ENCODE peak calls at places on chromosomes 3 and 15, in nine cellular contexts. One of them, this sample, is unnamed.

GRCh38 chr15:59335197-59335786 is 37.4 kb downstream of the MYO1E start:
- DNase-seq in AG09309: no peak
- DNase-seq in stimulated activated CD4-positive, alpha-beta T cell treated with anti-CD3 and anti-CD28 coated beads, Interleukin-1b, Interleukin-23, amount 100 ng/mL, for 24 hours: no peak
- DNase-seq in EL: no peak
- DNase-seq in AG08396: no peak
- DNase-seq in T-helper 9 cell: no peak
- DNase-seq in myocyte: no peak
- DNase-seq in CD8-positive, alpha-beta memory T cell: no peak
- DNase-seq in activated T-cell treated with anti-CD3 and anti-CD28 coated beads for 48 hours: no peak
- DNase-seq in this sample: peak

GRCh38 chr3:148794357-148794756 is 33.3 kb upstream of the CPB1 start:
- DNase-seq in AG09309: no peak
- DNase-seq in stimulated activated CD4-positive, alpha-beta T cell treated with anti-CD3 and anti-CD28 coated beads, Interleukin-1b, Interleukin-23, amount 100 ng/mL, for 24 hours: no peak
- DNase-seq in EL: peak
- DNase-seq in AG08396: no peak
- DNase-seq in T-helper 9 cell: no peak
- DNase-seq in myocyte: no peak
- DNase-seq in CD8-positive, alpha-beta memory T cell: no peak
- DNase-seq in activated T-cell treated with anti-CD3 and anti-CD28 coated beads for 48 hours: no peak
- DNase-seq in this sample: no peak

GRCh38 chr15:64630403-64631107 is 144.8 kb downstream of the RBPMS2 start:
- DNase-seq in AG09309: no peak
- DNase-seq in stimulated activated CD4-positive, alpha-beta T cell treated with anti-CD3 and anti-CD28 coated beads, Interleukin-1b, Interleukin-23, amount 100 ng/mL, for 24 hours: no peak
- DNase-seq in EL: no peak
- DNase-seq in AG08396: no peak
- DNase-seq in T-helper 9 cell: no peak
- DNase-seq in myocyte: no peak
- DNase-seq in CD8-positive, alpha-beta memory T cell: no peak
- DNase-seq in activated T-cell treated with anti-CD3 and anti-CD28 coated beads for 48 hours: no peak
- DNase-seq in this sample: no peak

GRCh38 chr15:65338823-65339222 is 34.3 kb downstream of the RNU5B-1 start:
- DNase-seq in AG09309: no peak
- DNase-seq in stimulated activated CD4-positive, alpha-beta T cell treated with anti-CD3 and anti-CD28 coated beads, Interleukin-1b, Interleukin-23, amount 100 ng/mL, for 24 hours: no peak
- DNase-seq in EL: no peak
- DNase-seq in AG08396: no peak
- DNase-seq in T-helper 9 cell: no peak
- DNase-seq in myocyte: no peak
- DNase-seq in CD8-positive, alpha-beta memory T cell: no peak
- DNase-seq in activated T-cell treated with anti-CD3 and anti-CD28 coated beads for 48 hours: no peak
- DNase-seq in this sample: no peak

GRCh38 chr15:96514607-96515285 is 184.2 kb downstream of the NR2F2 start:
- DNase-seq in AG09309: no peak
- DNase-seq in stimulated activated CD4-positive, alpha-beta T cell treated with anti-CD3 and anti-CD28 coated beads, Interleukin-1b, Interleukin-23, amount 100 ng/mL, for 24 hours: no peak
- DNase-seq in EL: no peak
- DNase-seq in AG08396: no peak
- DNase-seq in T-helper 9 cell: no peak
- DNase-seq in myocyte: no peak
- DNase-seq in CD8-positive, alpha-beta memory T cell: no peak
- DNase-seq in activated T-cell treated with anti-CD3 and anti-CD28 coated beads for 48 hours: no peak
- DNase-seq in this sample: no peak

GRCh38 chr3:46504780-46505179 is 7.0 kb downstream of the RTP3 start:
- DNase-seq in AG09309: no peak
- DNase-seq in stimulated activated CD4-positive, alpha-beta T cell treated with anti-CD3 and anti-CD28 coated beads, Interleukin-1b, Interleukin-23, amount 100 ng/mL, for 24 hours: peak
- DNase-seq in EL: no peak
- DNase-seq in AG08396: no peak
- DNase-seq in T-helper 9 cell: no peak
- DNase-seq in myocyte: peak
- DNase-seq in CD8-positive, alpha-beta memory T cell: peak
- DNase-seq in activated T-cell treated with anti-CD3 and anti-CD28 coated beads for 48 hours: no peak
- DNase-seq in this sample: no peak

GRCh38 chr3:150790621-150791020 is 27.7 kb upstream of the SIAH2 start:
- DNase-seq in AG09309: no peak
- DNase-seq in stimulated activated CD4-positive, alpha-beta T cell treated with anti-CD3 and anti-CD28 coated beads, Interleukin-1b, Interleukin-23, amount 100 ng/mL, for 24 hours: no peak
- DNase-seq in EL: no peak
- DNase-seq in AG08396: no peak
- DNase-seq in T-helper 9 cell: no peak
- DNase-seq in myocyte: no peak
- DNase-seq in CD8-positive, alpha-beta memory T cell: no peak
- DNase-seq in activated T-cell treated with anti-CD3 and anti-CD28 coated beads for 48 hours: no peak
- DNase-seq in this sample: no peak

GRCh38 chr15:85504739-85505676 is 124.6 kb downstream of the AKAP13 start:
- DNase-seq in AG09309: peak
- DNase-seq in stimulated activated CD4-positive, alpha-beta T cell treated with anti-CD3 and anti-CD28 coated beads, Interleukin-1b, Interleukin-23, amount 100 ng/mL, for 24 hours: peak
- DNase-seq in EL: peak
- DNase-seq in AG08396: peak
- DNase-seq in T-helper 9 cell: peak
- DNase-seq in myocyte: peak
- DNase-seq in CD8-positive, alpha-beta memory T cell: peak
- DNase-seq in activated T-cell treated with anti-CD3 and anti-CD28 coated beads for 48 hours: peak
- DNase-seq in this sample: peak

GRCh38 chr3:172951511-172951910 is 189.5 kb downstream of the SPATA16 start:
- DNase-seq in AG09309: no peak
- DNase-seq in stimulated activated CD4-positive, alpha-beta T cell treated with anti-CD3 and anti-CD28 coated beads, Interleukin-1b, Interleukin-23, amount 100 ng/mL, for 24 hours: no peak
- DNase-seq in EL: no peak
- DNase-seq in AG08396: no peak
- DNase-seq in T-helper 9 cell: no peak
- DNase-seq in myocyte: no peak
- DNase-seq in CD8-positive, alpha-beta memory T cell: no peak
- DNase-seq in activated T-cell treated with anti-CD3 and anti-CD28 coated beads for 48 hours: no peak
- DNase-seq in this sample: no peak

GRCh38 chr3:114310701-114311100 is 16.9 kb downstream of the TIGIT start:
- DNase-seq in AG09309: no peak
- DNase-seq in stimulated activated CD4-positive, alpha-beta T cell treated with anti-CD3 and anti-CD28 coated beads, Interleukin-1b, Interleukin-23, amount 100 ng/mL, for 24 hours: no peak
- DNase-seq in EL: peak
- DNase-seq in AG08396: no peak
- DNase-seq in T-helper 9 cell: no peak
- DNase-seq in myocyte: no peak
- DNase-seq in CD8-positive, alpha-beta memory T cell: no peak
- DNase-seq in activated T-cell treated with anti-CD3 and anti-CD28 coated beads for 48 hours: no peak
- DNase-seq in this sample: no peak

This sample was measured in NCI-H510A treated with DMSO at 0.1 percent for 48 hours.